ENCODE peak calls at places on chromosomes 1 and 21, in four cellular contexts. W is HCT116, O is neural progenitor cell, S is OCI-LY7. F is an unnamed sample.

GRCh38 chr1:74733616-74734484 is 898 bp downstream of the TYW3 start:
- DNase-seq in W (peak; percentile 54), O (peak; percentile 45), S (peak; percentile 87), F (peak; percentile 81)

GRCh38 chr21:37198989-37199924 is 67.9 kb downstream of the VPS26C start:
- DNase-seq in W (peak; percentile 66), O (no peak), S (no peak), F (peak; percentile 91)

GRCh38 chr1:97094257-97094972 is 372.8 kb downstream of the PTBP2 start:
- DNase-seq in W (no peak), O (peak; percentile 23), S (no peak), F (peak; percentile 86)

GRCh38 chr1:43285269-43285986 is at the start of gene C1orf210:
- DNase-seq in W (peak; percentile 81), O (peak; percentile 34), S (no peak), F (peak; percentile 90)

GRCh38 chr1:160951443-160952128 is 3.0 kb downstream of the ITLN2 start:
- DNase-seq in W (peak; percentile 27), O (peak; percentile 76), S (peak; percentile 80), F (peak; percentile 91)

GRCh38 chr1:47181955-47182680 is 7.7 kb downstream of the PDZK1IP1 start:
- DNase-seq in W (no peak), O (no peak), S (no peak), F (peak; percentile 34)

GRCh38 chr1:51768971-51769601 is 109.4 kb downstream of the NRDC start:
- DNase-seq in W (peak; percentile 38), O (peak; percentile 68), S (peak; percentile 73), F (peak; percentile 69)

GRCh38 chr1:110976089-110976488 is 12.4 kb upstream of the LRIF1 start:
- DNase-seq in W (no peak), O (no peak), S (no peak), F (peak; percentile 69)

DNA sequence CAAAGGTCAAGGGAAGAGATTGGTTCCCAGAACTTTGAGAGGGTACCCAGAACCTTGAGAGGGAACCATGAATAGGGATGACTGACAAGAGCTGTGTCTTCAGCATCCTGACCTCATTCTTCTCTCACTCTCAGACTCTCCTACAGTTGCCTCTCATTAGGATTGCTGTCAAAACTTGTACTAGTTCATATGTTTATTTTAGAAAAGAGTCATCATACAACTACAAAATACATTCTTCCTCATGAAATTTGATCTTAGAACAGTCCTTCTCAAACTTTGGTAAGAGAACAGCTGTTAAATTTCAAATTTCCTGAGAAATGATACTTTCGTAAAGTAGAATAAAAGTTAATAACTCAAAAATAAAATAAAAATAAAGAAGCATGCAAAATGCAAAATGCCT is 161.4 kb upstream of the ZRANB2 start:
- DNase-seq in W (no peak), O (no peak), S (no peak), F (peak; percentile 14)
- TF ChIP-seq EZH2phosphoT487 in W (no peak), O (no peak), S (no peak), F (no peak)

GRCh38 chr1:15154480-15155036 is 1.0 kb downstream of the TMEM51 start:
- DNase-seq in W (no peak), O (peak; percentile 73), S (no peak), F (peak; percentile 30)
- H2AFZ ChIP-seq in W (no peak overlapping the region), O (peak overlapping the region; percentile 89), S (no peak overlapping the region), F (peak overlapping the region; percentile 79)

GRCh38 chr1:151984313-151984956 is 9.2 kb downstream of the S100A10 start:
- DNase-seq in W (no peak), O (no peak), S (no peak), F (no peak)

GRCh38 chr1:151985768-151986167 is 7.9 kb downstream of the S100A10 start:
- DNase-seq in W (no peak), O (no peak), S (no peak), F (no peak)

GRCh38 chr1:151986501-151987190 is 7.0 kb downstream of the S100A10 start:
- DNase-seq in W (no peak), O (no peak), S (no peak), F (no peak)

GRCh38 chr1:151982300-151983005 is 11.2 kb downstream of the S100A10 start:
- DNase-seq in W (no peak), O (no peak), S (no peak), F (no peak)

DNA sequence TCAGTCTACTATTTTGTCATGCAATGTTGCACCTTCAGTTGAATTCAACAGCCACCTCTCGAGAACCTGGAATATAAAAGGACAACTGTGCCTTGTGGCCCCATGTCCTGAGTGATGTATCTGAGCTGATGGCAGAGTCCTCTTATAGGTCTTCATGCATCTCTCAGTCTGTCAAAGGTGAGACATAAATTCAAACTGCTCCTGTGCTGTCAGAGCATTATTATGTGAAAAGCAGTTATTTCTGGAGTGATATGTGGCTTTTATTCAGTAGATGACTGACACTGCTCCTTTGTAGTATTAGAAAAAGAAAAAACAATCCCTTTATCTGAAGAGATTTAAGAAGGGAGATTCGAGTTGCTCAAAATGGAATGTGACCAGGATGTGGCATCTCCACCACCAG is 8.4 kb downstream of the S100A10 start:
- DNase-seq in W (no peak), O (no peak), S (no peak), F (no peak)
- H3K4me1 ChIP-seq in W (peaks cover 41% of the 10 kb centered on the region), O (no peaks in the 10 kb centered on the region), S (no peaks in the 10 kb centered on the region), F (peaks cover 80% of the 10 kb centered on the region)

GRCh38 chr1:229159668-229160544 is 111.0 kb upstream of the RAB4A start:
- DNase-seq in W (no peak), O (no peak), S (no peak), F (no peak)

GRCh38 chr1:229156819-229157218 is 114.1 kb upstream of the RAB4A start:
- DNase-seq in W (peak; percentile 18), O (peak; percentile 44), S (no peak), F (peak; percentile 49)

GRCh38 chr1:229155472-229155871 is 115.4 kb upstream of the RAB4A start:
- DNase-seq in W (no peak), O (no peak), S (no peak), F (no peak)

GRCh38 chr1:229161740-229162139 is 109.2 kb upstream of the RAB4A start:
- DNase-seq in W (no peak), O (no peak), S (no peak), F (no peak)

GRCh38 chr1:229158317-229159294 is 112.3 kb upstream of the RAB4A start:
- DNase-seq in W (no peak), O (no peak), S (no peak), F (no peak)
- TF ChIP-seq EZH2phosphoT487 in W (no peak), O (no peak), S (no peak), F (no peak)

GRCh38 chr1:22045604-22046228 is 6.8 kb upstream of the CDC42 start:
- DNase-seq in W (no peak), O (no peak), S (no peak), F (peak; percentile 29)

GRCh38 chr1:22044690-22045420 is 7.7 kb upstream of the CDC42 start:
- DNase-seq in W (no peak), O (no peak), S (no peak), F (peak; percentile 88)

GRCh38 chr1:22041505-22041904 is 11.0 kb upstream of the CDC42 start:
- DNase-seq in W (no peak), O (no peak), S (no peak), F (no peak)

GRCh38 chr1:22039594-22040347 is 12.7 kb upstream of the CDC42 start:
- DNase-seq in W (no peak), O (no peak), S (peak; percentile 92), F (peak; percentile 66)

GRCh38 chr1:22043175-22043769 is 9.2 kb upstream of the CDC42 start:
- DNase-seq in W (no peak), O (no peak), S (no peak), F (peak; percentile 60)
- H2AFZ ChIP-seq in W (peak overlapping the region; percentile 48), O (no peak overlapping the region), S (peak overlapping the region; percentile 84), F (no peak overlapping the region)

GRCh38 chr1:34028381-34029055 is 136.5 kb downstream of the CSMD2 start:
- DNase-seq in W (no peak), O (no peak), S (no peak), F (no peak)
- H3K4me1 ChIP-seq in W (no peaks in the 10 kb centered on the region), O (no peaks in the 10 kb centered on the region), S (no peaks in the 10 kb centered on the region), F (no peaks in the 10 kb centered on the region)

GRCh38 chr1:204443871-204444581 is 32.4 kb upstream of the PPP1R15B start:
- DNase-seq in W (no peak), O (no peak), S (no peak), F (peak; percentile 96)
- TF ChIP-seq EZH2phosphoT487 in W (no peak), O (no peak), S (no peak), F (no peak)

DNA sequence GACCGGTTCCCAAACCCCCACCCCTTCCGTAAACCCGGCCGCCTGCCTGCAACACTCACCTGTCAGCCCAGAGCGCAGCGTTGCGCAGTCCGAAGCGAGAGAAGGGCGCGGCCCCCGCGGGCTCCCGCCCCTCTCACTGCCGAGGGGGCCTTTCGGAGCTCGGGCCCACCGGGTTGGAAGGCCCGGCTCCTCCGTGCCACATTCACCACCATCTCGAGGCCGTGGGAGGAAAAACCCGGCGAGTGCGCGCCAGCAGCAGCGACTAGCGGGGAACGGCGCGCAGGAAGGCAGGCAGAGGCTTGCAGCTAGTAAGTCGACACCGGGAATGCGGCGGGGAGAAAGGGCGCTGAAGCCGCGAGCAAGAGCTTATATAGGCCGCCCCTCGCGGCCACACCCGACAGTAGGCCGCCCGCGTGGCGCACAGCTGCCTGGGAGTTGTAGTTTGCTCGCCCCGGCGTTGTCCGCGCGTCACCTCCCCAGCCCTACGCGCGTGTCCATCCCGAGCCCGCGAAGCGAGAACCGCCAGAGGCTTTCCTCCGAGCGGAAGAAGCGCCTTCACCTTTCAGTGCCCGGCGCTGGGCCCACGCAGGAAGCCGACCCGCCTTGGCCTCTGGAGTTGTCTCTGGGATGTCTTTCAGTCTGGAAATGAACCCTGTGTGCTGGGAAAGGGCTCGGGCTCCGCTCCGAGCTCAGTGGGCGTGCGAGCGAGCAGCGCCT is 10.4 kb upstream of the RAB42 start:
- DNase-seq in W (peak; percentile 90), O (peak; percentile 98), S (peak; percentile 96), F (peak; percentile 95)
- H2AFZ ChIP-seq in W (no peak overlapping the region), O (peak overlapping the region; percentile 96), S (peak overlapping the region; percentile 86), F (peak overlapping the region; percentile 88)

F was measured in PC-3.